ENCODE peak calls at places on chromosomes 11 and 22, in four cellular contexts. B is neuronal stem cell, G is fibroblast of lung, W is endothelial cell of umbilical vein. L is an unnamed sample.

GRCh38 chr11:95359323-95359656 is 128.3 kb upstream of the SESN3 start:
- DNase-seq in B (no peak), G (no peak), W (no peak), L (no peak)

GRCh38 chr11:64688534-64688982 is 34.4 kb downstream of the NRXN2 start:
- DNase-seq in B (peak), G (peak), W (peak), L (peak)

GRCh38 chr11:36509265-36509664 is 807 bp downstream of the TRAF6 start:
- DNase-seq in B (peak), G (peak), W (peak), L (peak)

GRCh38 chr22:44486538-44486937 is 11.5 kb downstream of the RTL6 start:
- DNase-seq in B (no peak), G (peak), W (no peak), L (peak)

GRCh38 chr11:64591257-64592233 is 525 bp downstream of the SLC22A12 start:
- DNase-seq in B (no peak), G (no peak), W (no peak), L (no peak)

GRCh38 chr11:35009191-35009940 is 92.9 kb downstream of the PDHX start:
- DNase-seq in B (no peak), G (peak), W (no peak), L (peak)

GRCh38 chr22:37641251-37641949 is 1.9 kb downstream of the SH3BP1 start:
- DNase-seq in B (no peak), G (no peak), W (no peak), L (no peak)

GRCh38 chr22:40216041-40216756 is 38.5 kb downstream of the TNRC6B start:
- DNase-seq in B (no peak), G (no peak), W (no peak), L (no peak)

GRCh38 chr22:36419912-36420882 is 32.4 kb upstream of the MYH9 start:
- DNase-seq in B (no peak), G (no peak), W (no peak), L (no peak)
- H3K4me3 ChIP-seq in B (no peak), G (no peak), W (no peak), L (peak)

GRCh38 chr11:9765320-9766101 is 101.6 kb downstream of the SWAP70 start:
- DNase-seq in B (no peak), G (peak), W (peak), L (peak)
- H2AFZ ChIP-seq in B (peak), G (no peak), W (no peak), L (no peak)

GRCh38 chr22:49051491-49052022 is 776.1 kb downstream of the BRD1 start:
- DNase-seq in B (no peak), G (no peak), W (no peak), L (no peak)
- H3K4me3 ChIP-seq in B (no peak), G (peak), W (no peak), L (no peak)

GRCh38 chr11:82756765-82757650 is 23.3 kb upstream of the FAM181B start:
- DNase-seq in B (peak), G (no peak), W (no peak), L (no peak)
- H2AFZ ChIP-seq in B (peak), G (no peak), W (no peak), L (no peak)

DNA sequence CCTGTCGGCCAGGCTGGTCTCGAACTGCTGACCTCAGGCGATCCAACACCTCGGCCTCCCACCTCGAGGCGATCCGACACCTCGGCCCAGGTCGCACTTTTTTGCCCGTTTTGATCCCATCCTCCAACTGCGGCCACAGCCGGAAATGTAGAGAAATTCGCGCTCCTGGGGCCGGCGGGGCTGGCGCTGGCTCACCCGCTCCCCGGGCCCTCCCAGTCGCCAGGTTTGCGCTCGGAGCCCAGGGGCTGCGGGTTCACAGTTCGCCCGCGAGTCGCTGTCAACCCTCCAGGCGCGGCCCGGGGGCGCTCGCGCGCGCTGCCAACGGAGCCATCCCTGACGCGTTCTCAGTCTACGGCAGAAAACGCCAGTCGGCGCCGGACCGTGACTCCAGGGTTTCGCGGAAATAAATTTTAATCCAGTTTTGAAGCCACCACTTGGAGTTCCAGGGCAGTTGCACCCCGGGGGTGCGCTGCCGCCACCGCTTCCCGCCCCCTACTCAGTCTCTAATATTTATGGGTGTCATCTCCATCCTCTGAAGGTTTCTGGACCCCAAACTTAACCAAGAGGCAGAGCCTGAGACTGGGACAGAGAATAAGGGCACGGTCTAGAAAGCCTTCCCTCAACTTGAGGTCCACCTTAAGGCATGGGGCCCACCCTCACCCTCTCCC is 1.5 kb upstream of the KLHDC7B start:
- DNase-seq in B (peak), G (peak), W (peak), L (peak)
- H3K4me3 ChIP-seq in B (no peak), G (peak), W (no peak), L (peak)

GRCh38 chr11:32032478-32032877 is 58.4 kb upstream of the RCN1 start:
- DNase-seq in B (no peak), G (peak), W (no peak), L (no peak)

GRCh38 chr11:32033067-32033466 is 57.8 kb upstream of the RCN1 start:
- DNase-seq in B (no peak), G (peak), W (no peak), L (no peak)

GRCh38 chr11:32034149-32034548 is 56.7 kb upstream of the RCN1 start:
- DNase-seq in B (no peak), G (peak), W (no peak), L (no peak)

GRCh38 chr11:32033491-32033890 is 57.4 kb upstream of the RCN1 start:
- DNase-seq in B (no peak), G (peak), W (no peak), L (no peak)

GRCh38 chr11:32034680-32035079 is 56.2 kb upstream of the RCN1 start:
- DNase-seq in B (no peak), G (peak), W (no peak), L (no peak)
- H2AFZ ChIP-seq in B (no peak), G (no peak), W (no peak), L (no peak)

L was measured in PC-9.